ENCODE peak calls at places on chromosomes 7 and 10, in nine cellular contexts. H, Q, C, D, K, F, R, V and Y are unnamed samples.

GRCh38 chr7:24172859-24173258 is 111.1 kb upstream of the NPY start:
- DNase-seq in H (no peak), Q (no peak), C (no peak), D (no peak), K (no peak), F (no peak), R (no peak), V (no peak), Y (no peak)

GRCh38 chr7:768881-769504 is 41.9 kb upstream of the PRKAR1B start:
- DNase-seq in H (no peak), Q (peak), C (no peak), D (peak), K (peak), F (no peak), R (no peak), V (peak), Y (no peak)

GRCh38 chr7:27203378-27203953 is 3.6 kb upstream of the HOXA13 start:
- DNase-seq in H (no peak), Q (no peak), C (no peak), D (no peak), K (no peak), F (no peak), R (no peak), V (no peak), Y (peak)

GRCh38 chr10:103042129-103042528 is 124.0 kb downstream of the CNNM2 start:
- DNase-seq in H (no peak), Q (no peak), C (no peak), D (no peak), K (no peak), F (no peak), R (peak), V (no peak), Y (no peak)

GRCh38 chr7:158973941-158974785 is 117.8 kb downstream of the DYNC2I1 start:
- DNase-seq in H (no peak), Q (no peak), C (no peak), D (no peak), K (no peak), F (no peak), R (no peak), V (no peak), Y (no peak)

GRCh38 chr10:88853155-88853554 is 1.5 kb upstream of the ANKRD22 start:
- DNase-seq in H (no peak), Q (no peak), C (no peak), D (no peak), K (no peak), F (no peak), R (no peak), V (no peak), Y (no peak)

GRCh38 chr10:103618575-103619423 is 125.3 kb downstream of the NEURL1 start:
- DNase-seq in H (no peak), Q (no peak), C (no peak), D (no peak), K (no peak), F (no peak), R (no peak), V (peak), Y (no peak)

GRCh38 chr10:109894516-109894915 is 28.8 kb downstream of the XPNPEP1 start:
- DNase-seq in H (no peak), Q (no peak), C (no peak), D (no peak), K (no peak), F (no peak), R (peak), V (peak), Y (no peak)

GRCh38 chr7:142357953-142358520 is 100.2 kb upstream of the PRSS58 start:
- DNase-seq in H (no peak), Q (peak), C (peak), D (peak), K (peak), F (peak), R (peak), V (no peak), Y (no peak)

GRCh38 chr7:138299046-138299445 is 161.0 kb upstream of the TRIM24 start:
- DNase-seq in H (no peak), Q (no peak), C (no peak), D (no peak), K (no peak), F (no peak), R (no peak), V (no peak), Y (no peak)

GRCh38 chr7:41705109-41705871 is 2.4 kb upstream of the INHBA start:
- DNase-seq in H (peak), Q (peak), C (peak), D (peak), K (peak), F (peak), R (peak), V (peak), Y (peak)

GRCh38 chr7:103106336-103107070 is 31.6 kb downstream of the ARMC10 start:
- DNase-seq in H (no peak), Q (peak), C (no peak), D (no peak), K (peak), F (no peak), R (no peak), V (no peak), Y (peak)

GRCh38 chr10:129038490-129039011 is 428.5 kb upstream of the MGMT start:
- DNase-seq in H (no peak), Q (no peak), C (no peak), D (no peak), K (no peak), F (no peak), R (no peak), V (no peak), Y (no peak)

GRCh38 chr7:64887756-64888508 is 15.1 kb upstream of the ZNF273 start:
- DNase-seq in H (peak), Q (peak), C (no peak), D (no peak), K (peak), F (peak), R (no peak), V (peak), Y (peak)

GRCh38 chr7:21253740-21254687 is 173.9 kb upstream of the SP4 start:
- DNase-seq in H (no peak), Q (peak), C (peak), D (peak), K (peak), F (peak), R (peak), V (peak), Y (peak)

DNA sequence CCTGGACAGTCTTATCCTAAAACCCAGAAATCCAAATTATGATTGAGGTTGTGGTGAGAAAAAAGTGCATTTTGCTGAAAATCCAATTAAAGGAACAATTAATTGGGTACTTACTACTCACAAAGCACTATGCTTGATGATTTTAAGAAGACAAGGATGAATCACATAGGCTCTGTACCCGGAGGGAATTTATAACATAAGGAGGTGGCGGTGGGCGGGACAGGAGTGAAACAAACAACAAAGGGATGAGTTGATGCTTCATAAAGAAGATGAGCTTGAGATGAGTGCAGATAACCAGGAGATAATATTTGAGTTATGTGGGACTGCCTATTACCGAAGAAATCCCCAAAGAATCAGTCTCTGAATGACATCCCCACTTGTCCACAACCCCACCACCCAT is 171.1 kb upstream of the FZD8 start:
- DNase-seq in H (no peak), Q (no peak), C (no peak), D (no peak), K (no peak), F (no peak), R (no peak), V (no peak), Y (no peak)
- TF ChIP-seq CTCF in H (no peak), Q (no peak), C (no peak), D (no peak), K (no peak), F (no peak), R (no peak), V (no peak), Y (no peak)

GRCh38 chr10:21702633-21703111 is 168.6 kb downstream of the MLLT10 start:
- DNase-seq in H (no peak), Q (no peak), C (no peak), D (no peak), K (no peak), F (no peak), R (no peak), V (no peak), Y (no peak)

GRCh38 chr10:21705828-21706176 is 171.8 kb downstream of the MLLT10 start:
- DNase-seq in H (no peak), Q (no peak), C (no peak), D (no peak), K (no peak), F (no peak), R (no peak), V (no peak), Y (no peak)

GRCh38 chr10:21705142-21705827 is 171.3 kb downstream of the MLLT10 start:
- DNase-seq in H (no peak), Q (no peak), C (no peak), D (no peak), K (no peak), F (no peak), R (no peak), V (no peak), Y (no peak)

GRCh38 chr10:21712975-21713374 is 178.9 kb downstream of the MLLT10 start:
- DNase-seq in H (no peak), Q (no peak), C (no peak), D (no peak), K (no peak), F (no peak), R (no peak), V (no peak), Y (no peak)

GRCh38 chr10:21707498-21707897 is 173.5 kb downstream of the MLLT10 start:
- DNase-seq in H (no peak), Q (no peak), C (no peak), D (no peak), K (no peak), F (no peak), R (peak), V (no peak), Y (no peak)
- TF ChIP-seq CTCF in H (no peak), Q (no peak), C (no peak), D (no peak), K (no peak), F (no peak), R (no peak), V (no peak), Y (no peak)

GRCh38 chr7:30851651-30852359 is 59.8 kb upstream of the AQP1 start:
- DNase-seq in H (no peak), Q (no peak), C (peak), D (no peak), K (no peak), F (no peak), R (no peak), V (no peak), Y (no peak)
- TF ChIP-seq CTCF in H (no peak), Q (no peak), C (no peak), D (no peak), K (no peak), F (no peak), R (no peak), V (no peak), Y (no peak)

GRCh38 chr7:136652635-136653370 is 215.6 kb upstream of the CHRM2 start:
- DNase-seq in H (no peak), Q (no peak), C (no peak), D (peak), K (no peak), F (no peak), R (no peak), V (no peak), Y (no peak)
- TF ChIP-seq CTCF in H (no peak), Q (no peak), C (no peak), D (no peak), K (no peak), F (no peak), R (no peak), V (no peak), Y (no peak)

DNA sequence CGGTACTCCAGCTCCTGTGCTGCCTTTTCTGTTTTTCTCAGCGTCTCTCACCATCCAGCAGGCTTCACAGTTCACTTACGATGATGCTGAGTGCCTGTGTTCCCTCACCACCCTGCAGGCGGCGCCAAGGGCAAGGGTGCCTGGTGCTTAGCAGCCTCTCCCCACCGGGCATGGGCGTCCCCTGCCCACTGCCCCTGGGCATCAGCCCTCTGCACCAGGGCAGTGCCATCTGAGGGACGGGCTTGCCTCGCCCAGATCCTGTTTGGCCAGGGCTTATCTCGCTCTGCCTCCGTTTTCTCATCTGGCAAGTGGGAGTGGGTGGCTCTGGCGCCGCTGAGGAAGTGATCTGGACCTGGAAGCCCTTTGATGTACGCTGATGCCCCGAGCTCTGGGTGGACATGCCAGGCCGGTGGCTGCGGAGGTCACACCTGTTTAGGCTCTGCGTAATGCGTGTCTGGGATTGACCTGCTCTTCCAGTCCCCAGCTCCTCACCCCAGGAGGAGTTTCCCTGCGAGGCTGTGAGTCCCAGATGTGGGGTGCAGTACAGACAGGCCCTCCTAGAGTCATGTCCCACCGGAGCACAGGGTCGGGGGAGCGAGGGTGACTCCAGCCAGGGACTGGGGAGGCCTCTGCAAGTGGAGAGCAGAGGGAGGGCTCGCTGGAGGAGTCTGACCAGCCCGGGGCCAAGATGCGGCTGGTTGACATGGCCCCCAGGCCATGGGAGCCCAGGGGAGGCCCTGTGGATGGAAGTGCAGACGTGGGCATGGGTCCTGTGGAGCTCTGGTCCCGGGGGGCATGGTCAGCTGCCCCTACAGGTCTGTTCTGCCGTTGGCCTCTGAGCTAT is 11.8 kb downstream of the TTYH3 start:
- DNase-seq in H (no peak), Q (no peak), C (no peak), D (no peak), K (no peak), F (no peak), R (no peak), V (no peak), Y (no peak)
- TF ChIP-seq CTCF in H (peak), Q (peak), C (peak), D (peak), K (no peak), F (peak), R (no peak), V (no peak), Y (peak)

GRCh38 chr10:71681977-71682376 is 37.6 kb downstream of the C10orf105 start:
- DNase-seq in H (no peak), Q (no peak), C (no peak), D (no peak), K (no peak), F (no peak), R (no peak), V (no peak), Y (no peak)

GRCh38 chr10:71687077-71687476 is 32.5 kb downstream of the C10orf105 start:
- DNase-seq in H (no peak), Q (no peak), C (no peak), D (no peak), K (no peak), F (no peak), R (no peak), V (no peak), Y (no peak)

GRCh38 chr10:71685554-71686202 is 33.9 kb downstream of the C10orf105 start:
- DNase-seq in H (no peak), Q (peak), C (no peak), D (no peak), K (no peak), F (no peak), R (no peak), V (no peak), Y (no peak)

GRCh38 chr10:71683301-71683700 is 36.3 kb downstream of the C10orf105 start:
- DNase-seq in H (no peak), Q (no peak), C (no peak), D (no peak), K (no peak), F (no peak), R (no peak), V (no peak), Y (no peak)

GRCh38 chr10:71684356-71685173 is 35.0 kb downstream of the C10orf105 start:
- DNase-seq in H (no peak), Q (no peak), C (no peak), D (no peak), K (no peak), F (no peak), R (no peak), V (no peak), Y (no peak)
- TF ChIP-seq CTCF in H (no peak), Q (no peak), C (no peak), D (no peak), K (no peak), F (no peak), R (no peak), V (no peak), Y (no peak)